ENCODE peak calls at places on chromosomes 1 and 21, in five cellular contexts. Y is K562, Z is HepG2, S is SK-N-SH, I is GM12878. N is an unnamed sample.

GRCh38 chr21:15276243-15276642 is 211.4 kb upstream of the NRIP1 start:
- DNase-seq in Y (no peak), Z (no peak), S (no peak), I (no peak), N (no peak)

GRCh38 chr1:18463063-18463462 is 17.7 kb upstream of the KLHDC7A start:
- DNase-seq in Y (no peak), Z (no peak), S (no peak), I (no peak), N (no peak)

GRCh38 chr1:25909062-25909461 is 2.8 kb upstream of the STMN1 start:
- DNase-seq in Y (no peak), Z (peak), S (no peak), I (no peak), N (no peak)

GRCh38 chr1:62198069-62198780 is 3.6 kb downstream of the L1TD1 start:
- DNase-seq in Y (no peak), Z (no peak), S (no peak), I (no peak), N (no peak)

GRCh38 chr1:18343646-18344045 is 137.1 kb upstream of the KLHDC7A start:
- DNase-seq in Y (no peak), Z (no peak), S (no peak), I (no peak), N (no peak)

GRCh38 chr1:172144445-172145060 is 275.9 kb upstream of the C1orf105 start:
- DNase-seq in Y (no peak), Z (no peak), S (peak), I (no peak), N (no peak)

GRCh38 chr1:2787163-2787911 is 14.2 kb downstream of the TTC34 start:
- DNase-seq in Y (no peak), Z (no peak), S (peak), I (no peak), N (no peak)

GRCh38 chr1:221439734-221440436 is 302.0 kb downstream of the DUSP10 start:
- DNase-seq in Y (no peak), Z (peak), S (no peak), I (no peak), N (peak)

GRCh38 chr1:191699343-191699742 is 458.9 kb upstream of the RGS18 start:
- DNase-seq in Y (no peak), Z (no peak), S (no peak), I (no peak), N (no peak)

GRCh38 chr1:226325178-226325577 is 16.2 kb upstream of the LIN9 start:
- DNase-seq in Y (no peak), Z (no peak), S (no peak), I (no peak), N (no peak)

GRCh38 chr1:205044745-205045144 is 1.7 kb downstream of the CNTN2 start:
- DNase-seq in Y (no peak), Z (no peak), S (no peak), I (no peak), N (no peak)

GRCh38 chr1:169491845-169492281 is 6.1 kb upstream of the SLC19A2 start:
- DNase-seq in Y (no peak), Z (no peak), S (no peak), I (no peak), N (no peak)

GRCh38 chr1:58782308-58783089 is 1.3 kb downstream of the JUN start:
- DNase-seq in Y (peak), Z (no peak), S (peak), I (no peak), N (no peak)

GRCh38 chr1:44934786-44935185 is 51.6 kb downstream of the EIF2B3 start:
- DNase-seq in Y (no peak), Z (no peak), S (no peak), I (no peak), N (no peak)

GRCh38 chr1:229972600-229973296 is 94.3 kb upstream of the GALNT2 start:
- DNase-seq in Y (peak), Z (peak), S (peak), I (no peak), N (no peak)

GRCh38 chr1:234398849-234399381 is 25.7 kb downstream of the COA6 start:
- DNase-seq in Y (no peak), Z (no peak), S (no peak), I (peak), N (no peak)

GRCh38 chr1:180863158-180863775 is 49.4 kb upstream of the KIAA1614 start:
- DNase-seq in Y (peak), Z (peak), S (peak), I (no peak), N (peak)

GRCh38 chr1:186498695-186499389 is 37.9 kb upstream of the PDC start:
- DNase-seq in Y (no peak), Z (no peak), S (no peak), I (no peak), N (no peak)

GRCh38 chr1:181208967-181209366 is 120.5 kb downstream of the IER5 start:
- DNase-seq in Y (no peak), Z (no peak), S (no peak), I (no peak), N (no peak)

GRCh38 chr1:41661428-41662060 is 177.1 kb upstream of the EDN2 start:
- DNase-seq in Y (no peak), Z (no peak), S (no peak), I (no peak), N (no peak)

GRCh38 chr1:14522331-14523241 is 75.9 kb upstream of the KAZN start:
- DNase-seq in Y (peak), Z (no peak), S (peak), I (no peak), N (no peak)

GRCh38 chr1:36638268-36638667 is 155.6 kb upstream of the CSF3R start:
- DNase-seq in Y (no peak), Z (no peak), S (no peak), I (no peak), N (no peak)

GRCh38 chr21:42161957-42162681 is 56.8 kb upstream of the ABCG1 start:
- DNase-seq in Y (no peak), Z (no peak), S (peak), I (no peak), N (no peak)

GRCh38 chr1:1956586-1957532 is 37.8 kb upstream of the TMEM52 start:
- DNase-seq in Y (no peak), Z (no peak), S (no peak), I (no peak), N (no peak)

GRCh38 chr1:9181990-9182783 is 52.4 kb upstream of the H6PD start:
- DNase-seq in Y (no peak), Z (peak), S (peak), I (no peak), N (no peak)

GRCh38 chr1:35451125-35451528 is 106.1 kb downstream of the KIAA0319L start:
- DNase-seq in Y (peak), Z (peak), S (peak), I (no peak), N (peak)

DNA sequence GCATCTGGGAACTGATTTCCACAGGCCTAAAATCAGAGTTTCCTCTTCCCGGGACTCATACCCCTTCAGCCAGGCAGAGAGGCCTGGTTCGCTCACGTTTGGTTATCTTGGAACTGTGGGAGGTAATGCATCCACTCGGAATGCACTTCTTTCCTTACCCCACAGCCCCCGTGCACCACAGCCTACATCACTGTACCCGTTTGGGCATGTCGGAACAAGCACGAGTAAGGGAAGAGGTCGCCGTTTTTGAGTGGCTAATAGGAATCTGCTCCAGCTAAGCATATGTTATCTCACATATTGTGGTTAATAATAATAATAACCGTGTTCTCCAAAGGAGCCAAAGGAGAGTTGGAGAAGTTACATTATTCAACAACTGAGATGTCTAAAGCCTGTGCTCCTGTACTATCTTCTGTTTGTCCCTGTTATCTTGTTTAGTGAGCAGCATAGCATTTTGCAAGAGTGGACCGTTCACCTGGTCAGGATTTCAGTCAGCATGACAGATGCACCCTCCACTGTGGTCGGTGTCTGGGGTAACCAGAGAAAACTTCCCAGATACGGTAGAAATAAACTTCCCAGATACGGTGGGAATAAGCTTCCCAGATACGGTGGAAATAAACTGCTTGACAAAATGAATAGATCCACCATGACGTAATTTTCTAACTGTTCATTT is 198.6 kb downstream of the SDCCAG8 start:
- DNase-seq in Y (no peak), Z (peak), S (no peak), I (no peak), N (no peak)
- TF ChIP-seq REST in Y (no peak), Z (no peak), S (no peak), I (no peak), N (no peak)

GRCh38 chr1:224264321-224264720 is 65.7 kb downstream of the NVL start:
- DNase-seq in Y (no peak), Z (no peak), S (no peak), I (no peak), N (no peak)

GRCh38 chr1:224258351-224258750 is 71.6 kb downstream of the NVL start:
- DNase-seq in Y (no peak), Z (no peak), S (no peak), I (no peak), N (no peak)

GRCh38 chr1:224262373-224263054 is 67.5 kb downstream of the NVL start:
- DNase-seq in Y (peak), Z (no peak), S (no peak), I (no peak), N (no peak)

GRCh38 chr1:224256642-224257041 is 73.3 kb downstream of the NVL start:
- DNase-seq in Y (no peak), Z (no peak), S (no peak), I (no peak), N (no peak)

GRCh38 chr1:224259986-224260385 is 70.0 kb downstream of the NVL start:
- DNase-seq in Y (no peak), Z (no peak), S (no peak), I (no peak), N (no peak)
- TF ChIP-seq ZBTB33 in Y (no peak), Z (no peak), S (no peak), I (no peak), N (no peak)

GRCh38 chr1:87333692-87334347 is 5.1 kb downstream of the LMO4 start:
- DNase-seq in Y (no peak), Z (no peak), S (no peak), I (no peak), N (no peak)

GRCh38 chr1:87334351-87335174 is 5.9 kb downstream of the LMO4 start:
- DNase-seq in Y (peak), Z (no peak), S (peak), I (no peak), N (no peak)

GRCh38 chr1:87335175-87335992 is 6.7 kb downstream of the LMO4 start:
- DNase-seq in Y (peak), Z (peak), S (peak), I (no peak), N (no peak)

GRCh38 chr1:87337606-87338005 is 8.9 kb downstream of the LMO4 start:
- DNase-seq in Y (no peak), Z (no peak), S (no peak), I (no peak), N (no peak)

GRCh38 chr1:87336623-87337067 is 8.0 kb downstream of the LMO4 start:
- DNase-seq in Y (no peak), Z (no peak), S (no peak), I (no peak), N (no peak)
- TF ChIP-seq POLR2AphosphoS5 in Y (no peak), Z (no peak), S (no peak), I (no peak), N (no peak)

DNA sequence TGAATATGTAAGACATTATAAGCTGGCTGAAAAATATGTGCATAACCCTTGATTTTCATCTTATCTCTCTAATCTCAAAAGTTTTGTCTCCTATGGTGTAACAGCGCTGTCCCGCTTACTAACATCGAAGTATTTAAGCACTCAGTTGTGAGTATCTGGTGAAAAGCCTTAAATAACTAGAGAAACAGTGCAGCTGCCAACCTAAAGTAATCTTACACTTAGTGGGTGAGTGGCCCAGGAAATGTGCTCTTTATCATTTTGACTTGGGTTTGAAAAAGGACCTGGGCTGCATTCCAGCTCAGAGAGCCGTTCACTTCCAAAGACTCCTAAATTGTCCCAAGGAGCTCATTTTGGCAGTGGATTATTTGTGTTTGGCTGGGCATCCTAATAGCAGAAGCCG is 225.9 kb downstream of the SPATA17 start:
- DNase-seq in Y (no peak), Z (no peak), S (no peak), I (no peak), N (no peak)
- TF ChIP-seq REST in Y (no peak), Z (no peak), S (no peak), I (no peak), N (no peak)

DNA sequence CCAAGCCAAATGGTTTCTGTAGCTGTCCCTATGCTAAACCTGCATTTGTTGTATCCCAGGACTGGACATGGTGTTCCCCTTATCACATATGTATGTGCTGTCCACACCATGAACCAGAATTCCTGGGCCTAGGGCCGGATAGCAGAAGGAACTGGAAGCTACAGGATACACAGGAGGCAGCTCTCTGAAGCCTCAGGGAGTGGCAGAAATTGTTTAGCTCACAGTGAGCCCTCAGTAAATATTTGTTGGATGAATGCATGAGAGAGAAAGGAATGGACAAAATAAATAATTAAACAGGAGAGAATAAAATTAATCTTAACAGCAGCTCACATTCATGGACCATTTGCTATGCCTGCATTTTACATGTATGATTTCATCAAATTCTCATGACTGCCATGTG is 2.1 kb downstream of the NIPAL3 start:
- DNase-seq in Y (no peak), Z (no peak), S (no peak), I (no peak), N (no peak)
- TF ChIP-seq ZBTB33 in Y (no peak), Z (no peak), S (no peak), I (no peak), N (no peak)